ENCODE peak calls at places on chromosomes 5 and 9, in five cellular contexts. O is adrenal gland, R is mammary epithelial cell, D is H1, X is right cardiac atrium. P is an unnamed sample.

GRCh38 chr5:54663876-54664275 is 146.3 kb downstream of the SNX18 start:
- DNase-seq in O (peak; percentile 75), R (peak; percentile 79), D (no peak), X (peak; percentile 70), P (peak; percentile 90)

GRCh38 chr9:83061036-83061435 is 1.9 kb downstream of the RASEF start:
- DNase-seq in O (no peak), R (peak; percentile 67), D (no peak), X (no peak), P (no peak)

GRCh38 chr5:60687927-60688720 is 11.8 kb downstream of the DEPDC1B start:
- DNase-seq in O (no peak), R (peak; percentile 52), D (no peak), X (no peak), P (peak; percentile 10)

GRCh38 chr9:76571288-76572204 is 112.6 kb downstream of the GCNT1 start:
- DNase-seq in O (no peak), R (no peak), D (no peak), X (peak; percentile 67), P (no peak)

GRCh38 chr9:96868709-96869108 is 14.4 kb upstream of the ZNF782 start:
- DNase-seq in O (no peak), R (peak; percentile 39), D (no peak), X (no peak), P (no peak)

GRCh38 chr9:71783120-71783523 is 14.8 kb upstream of the CEMIP2 start:
- DNase-seq in O (peak; percentile 57), R (peak; percentile 88), D (no peak), X (peak; percentile 54), P (no peak)

GRCh38 chr5:73369283-73369682 is 79.3 kb downstream of the FOXD1 start:
- DNase-seq in O (no peak), R (no peak), D (no peak), X (no peak), P (no peak)

GRCh38 chr5:10860645-10861455 is 99.8 kb upstream of the DAP start:
- DNase-seq in O (no peak), R (no peak), D (no peak), X (no peak), P (no peak)

GRCh38 chr5:9653811-9654210 is 23.7 kb upstream of the TAS2R1 start:
- DNase-seq in O (peak; percentile 59), R (peak; percentile 78), D (no peak), X (peak; percentile 80), P (peak; percentile 54)

GRCh38 chr5:72959257-72959656 is 3.4 kb downstream of the FCHO2 start:
- DNase-seq in O (no peak), R (no peak), D (no peak), X (no peak), P (no peak)

GRCh38 chr5:150578781-150579461 is 61.5 kb upstream of the SYNPO start:
- DNase-seq in O (no peak), R (no peak), D (no peak), X (peak; percentile 36), P (no peak)

GRCh38 chr9:89154218-89154617 is 24.4 kb downstream of the SHC3 start:
- DNase-seq in O (no peak), R (no peak), D (no peak), X (no peak), P (no peak)

GRCh38 chr5:152556779-152557178 is 151.7 kb upstream of the NMUR2 start:
- DNase-seq in O (no peak), R (no peak), D (no peak), X (no peak), P (no peak)

GRCh38 chr9:12934515-12935301 is 159.9 kb downstream of the LURAP1L start:
- DNase-seq in O (no peak), R (peak; percentile 67), D (no peak), X (no peak), P (no peak)

DNA sequence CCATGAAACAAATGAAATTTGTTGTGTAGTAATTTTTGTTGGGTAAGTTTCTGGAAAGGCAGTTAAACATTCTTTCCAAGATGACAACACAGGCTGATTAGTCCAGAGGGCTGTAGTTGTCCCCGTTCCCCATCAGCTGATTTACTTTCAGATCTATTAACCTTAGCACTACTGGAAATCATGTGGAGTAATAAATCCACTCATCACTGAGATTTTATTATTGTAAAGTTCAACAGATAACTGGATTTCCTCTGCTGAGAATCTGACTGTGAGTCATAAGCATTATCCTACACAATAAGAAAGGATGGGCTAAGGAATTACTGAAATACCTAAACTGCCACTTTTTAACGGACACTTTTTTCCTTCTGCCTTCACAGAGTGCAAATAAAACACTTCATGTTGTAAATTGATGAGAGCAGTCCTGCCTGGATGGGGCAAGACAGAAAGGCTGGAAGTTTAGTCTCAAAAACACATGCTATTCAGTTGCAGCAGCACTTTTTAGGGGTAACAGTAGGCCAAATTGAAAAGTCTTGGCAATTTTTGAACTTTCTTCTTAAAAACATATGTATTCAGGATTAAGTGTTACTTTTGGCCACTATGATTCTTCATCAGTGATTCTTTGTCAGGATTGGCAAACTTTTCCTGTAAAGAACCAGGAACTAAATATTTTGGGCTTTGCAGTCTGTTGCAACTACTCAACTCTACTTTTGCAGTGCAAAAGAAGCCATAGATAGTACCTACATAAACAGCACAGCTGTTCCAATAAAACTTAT is 7.1 kb downstream of the STOM start:
- DNase-seq in O (peak; percentile 69), R (peak; percentile 32), D (no peak), X (no peak), P (peak; percentile 79)
- H3K4me3 ChIP-seq in O (no peak overlapping the region), R (no peak overlapping the region), D (no peak overlapping the region), X (peak overlapping the region; percentile 29), P (no peak overlapping the region)

GRCh38 chr9:106753155-106753671 is 109.8 kb upstream of the ZNF462 start:
- DNase-seq in O (no peak), R (no peak), D (no peak), X (no peak), P (no peak)
- H3K4me3 ChIP-seq in O (no peak overlapping the region), R (no peak overlapping the region), D (no peak overlapping the region), X (no peak overlapping the region), P (no peak overlapping the region)

GRCh38 chr9:122827759-122828090 is 663 bp downstream of the PDCL start:
- DNase-seq in O (no peak), R (no peak), D (no peak), X (no peak), P (no peak)
- H3K4me3 ChIP-seq in O (peak overlapping the region; percentile 83), R (peak overlapping the region; percentile 77), D (peak overlapping the region; percentile 91), X (peak overlapping the region; percentile 97), P (peak overlapping the region; percentile 97)

GRCh38 chr9:73151653-73152382 is at the start of gene ANXA1:
- DNase-seq in O (no peak), R (peak; percentile 93), D (no peak), X (no peak), P (peak; percentile 59)
- H3K4me3 ChIP-seq in O (no peak within 1 kb of the TSS), R (peak within 1 kb of the TSS; percentile 99), D (no peak within 1 kb of the TSS), X (peak within 1 kb of the TSS; percentile 99), P (peak within 1 kb of the TSS; percentile 59)

P was measured in skeletal muscle cell.